ENCODE peak calls at places on chromosome 15, in four cellular contexts. Y is B cell, U is cardiac muscle cell, D is pancreas. C is an unnamed sample.

GRCh38 chr15:39623550-39623931 is 42.7 kb downstream of the THBS1 start:
- DNase-seq in Y (peak; percentile 11), U (no peak), D (no peak), C (no peak)

GRCh38 chr15:56677271-56677670 is 56.0 kb downstream of the ZNF280D start:
- DNase-seq in D (no peak), U (no peak), Y (no peak), C (no peak)

GRCh38 chr15:48451736-48452135 is 120.5 kb downstream of the DUT start:
- DNase-seq in Y (no peak), D (no peak), U (no peak), C (no peak)

GRCh38 chr15:51117270-51117669 is 22.6 kb upstream of the TNFAIP8L3 start:
- DNase-seq in U (no peak), Y (no peak), D (no peak), C (no peak)

GRCh38 chr15:57213783-57214366 is 162.4 kb upstream of the CGNL1 start:
- DNase-seq in D (no peak), U (peak; percentile 26), Y (peak; percentile 39), C (no peak)

GRCh38 chr15:89244512-89244869 is 712 bp downstream of the FANCI start:
- DNase-seq in U (peak; percentile 3), Y (peak; percentile 12), D (no peak), C (no peak)

GRCh38 chr15:42736178-42736792 is 643 bp downstream of the CDAN1 start:
- DNase-seq in Y (peak; percentile 39), U (peak; percentile 49), D (no peak), C (peak; percentile 37)

GRCh38 chr15:31265871-31266711 is 60.5 kb upstream of the KLF13 start:
- DNase-seq in D (peak; percentile 41), Y (peak; percentile 77), U (no peak), C (no peak)

GRCh38 chr15:69305204-69305931 is 6.7 kb downstream of the PAQR5 start:
- DNase-seq in U (no peak), D (peak; percentile 54), Y (no peak), C (no peak)

GRCh38 chr15:74428442-74428787 is 5.3 kb downstream of the SEMA7A start:
- DNase-seq in Y (peak; percentile 44), D (no peak), U (no peak), C (no peak)

GRCh38 chr15:57611938-57612337 is 20.2 kb downstream of the MYZAP start:
- DNase-seq in Y (peak; percentile 37), U (peak; percentile 39), D (no peak), C (no peak)

GRCh38 chr15:95227235-95227634 is 995.9 kb downstream of the MCTP2 start:
- DNase-seq in U (no peak), D (no peak), Y (no peak), C (no peak)

GRCh38 chr15:35986072-35986666 is 440.2 kb upstream of the DPH6 start:
- DNase-seq in D (no peak), U (no peak), Y (no peak), C (no peak)

GRCh38 chr15:90946941-90947576 is 7.6 kb upstream of the RCCD1 start:
- DNase-seq in U (no peak), Y (no peak), D (no peak), C (no peak)

GRCh38 chr15:90184786-90185704 is 16.1 kb upstream of the SEMA4B start:
- DNase-seq in U (peak; percentile 71), D (peak; percentile 89), Y (peak; percentile 88), C (peak; percentile 26)

DNA sequence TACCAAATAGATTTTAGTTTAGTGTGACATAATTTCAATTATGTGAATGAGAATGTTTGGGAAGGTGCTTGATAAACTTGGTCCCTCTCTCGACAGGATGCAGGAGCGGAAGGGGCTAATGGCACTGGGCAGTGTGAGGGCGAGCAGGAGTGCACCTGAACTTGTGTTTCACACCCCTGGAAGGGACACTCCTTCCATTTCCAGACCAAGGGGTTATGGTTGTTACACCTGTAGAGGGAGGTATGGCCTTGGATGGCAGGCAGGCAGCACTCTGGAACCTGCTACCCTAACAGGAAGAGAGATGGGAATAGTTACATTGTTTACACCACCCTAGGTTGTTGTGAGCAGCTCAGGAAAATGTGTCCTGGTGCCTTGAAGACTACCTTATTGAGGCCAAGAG is 22.1 kb downstream of the SYNM start:
- DNase-seq in D (no peak), U (no peak), Y (no peak), C (no peak)
- TF ChIP-seq CTCF in D (no peak), U (no peak), Y (no peak), C (no peak)

GRCh38 chr15:46091860-46092450 is 457.1 kb downstream of the SQOR start:
- DNase-seq in U (peak; percentile 53), Y (no peak), D (no peak), C (no peak)
- TF ChIP-seq CTCF in U (peak; percentile 48), Y (peak; percentile 12), D (peak; percentile 46), C (peak; percentile 59)

DNA sequence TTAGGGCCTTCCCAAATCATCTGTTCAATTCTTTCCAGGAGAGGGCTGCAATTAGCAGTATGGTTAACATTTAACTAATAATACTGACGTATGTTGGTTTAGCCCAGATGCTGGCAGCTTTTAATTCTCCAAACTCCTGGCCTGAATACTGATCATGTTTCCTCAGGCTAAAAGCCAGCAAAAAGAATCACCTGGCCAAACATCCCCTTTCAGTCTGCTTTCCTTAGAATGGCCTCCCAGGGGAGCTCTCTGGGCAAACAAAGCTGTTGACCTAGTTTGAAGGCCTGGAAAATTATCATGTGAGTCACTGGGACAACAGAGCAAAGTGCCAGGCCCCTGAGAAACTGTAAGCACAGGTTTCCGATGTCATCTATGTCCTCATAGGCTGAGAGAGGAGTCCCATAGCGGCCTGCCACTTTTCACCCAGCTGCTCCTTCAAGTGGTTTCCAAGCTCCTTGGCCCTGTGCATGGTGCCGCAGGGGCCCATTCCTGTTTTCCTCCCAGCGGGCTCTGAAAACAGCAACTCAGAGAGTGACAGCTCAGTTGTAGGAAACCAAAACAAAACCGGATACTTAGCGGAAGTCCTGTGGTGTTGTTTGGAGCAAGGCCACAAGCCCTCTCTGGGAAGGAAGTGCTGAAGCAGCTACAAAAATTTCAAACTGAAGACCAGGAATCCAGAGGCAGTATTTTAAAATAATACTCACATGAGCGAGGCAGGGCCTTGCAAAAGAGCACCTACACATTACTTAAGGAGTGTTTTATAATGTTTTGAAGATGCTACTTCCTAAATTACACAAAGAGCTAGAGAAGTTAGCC is 36.5 kb upstream of the RAB11A start:
- DNase-seq in U (peak; percentile 71), D (peak; percentile 79), Y (peak; percentile 54), C (peak; percentile 67)
- TF ChIP-seq CTCF in U (no peak), D (no peak), Y (no peak), C (no peak)

GRCh38 chr15:28873585-28874139 is 12.1 kb upstream of the APBA2 start:
- DNase-seq in D (peak; percentile 52), Y (no peak), U (no peak), C (no peak)
- TF ChIP-seq CTCF in D (no peak), Y (no peak), U (no peak), C (no peak)

DNA sequence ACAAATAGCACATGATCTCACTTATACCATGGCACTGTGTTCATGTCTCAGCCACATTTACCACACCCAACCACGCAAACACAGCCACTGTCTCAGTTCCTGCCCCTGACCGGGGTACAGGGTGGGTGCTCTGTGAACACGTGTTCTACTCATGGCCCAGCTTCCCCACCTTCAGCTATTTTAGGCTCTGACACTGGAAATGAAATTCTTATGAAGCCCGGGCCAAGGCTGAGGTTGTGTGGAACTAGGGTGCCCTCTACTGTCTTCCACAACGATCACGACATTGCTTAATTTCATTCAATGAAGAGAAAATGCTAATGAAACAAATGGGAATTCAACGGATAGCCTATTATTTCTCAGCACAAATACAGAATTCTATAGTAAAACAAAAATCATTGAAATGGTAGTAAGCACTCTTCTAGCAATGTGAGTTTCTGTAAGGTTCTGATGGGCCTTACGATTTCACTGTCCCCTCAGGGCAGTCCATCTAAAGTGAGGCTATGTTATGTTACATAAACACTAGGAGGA is 2.1 kb upstream of the GABRA5 start:
- DNase-seq in Y (no peak), U (peak; percentile 82), D (no peak), C (peak; percentile 47)
- TF ChIP-seq CTCF in Y (no peak), U (peak; percentile 56), D (peak; percentile 20), C (no peak)

GRCh38 chr15:79310985-79311900 is at the start of gene TMED3:
- DNase-seq in D (peak; percentile 90), Y (peak; percentile 91), U (peak; percentile 91), C (peak; percentile 74)
- TF ChIP-seq CTCF in D (peak; percentile 13), Y (peak; percentile 34), U (no peak), C (no peak)